ENCODE peak calls at places on chromosomes 12 and 14, in five cellular contexts. C, M, D, T and O are unnamed samples.

GRCh38 chr12:113392988-113393579 is 10.6 kb downstream of the SDS start:
- DNase-seq in C (no peak), M (peak; percentile 44), D (peak; percentile 41), T (peak; percentile 92), O (no peak)

GRCh38 chr14:51004801-51005526 is 60.7 kb upstream of the PYGL start:
- DNase-seq in C (no peak), M (peak; percentile 68), D (no peak), T (no peak), O (no peak)

GRCh38 chr12:104699489-104700194 is 242.9 kb downstream of the CHST11 start:
- DNase-seq in C (no peak), M (peak; percentile 15), D (no peak), T (no peak), O (no peak)

GRCh38 chr12:94615284-94616216 is 34.8 kb downstream of the TMCC3 start:
- DNase-seq in C (no peak), M (peak; percentile 55), D (no peak), T (no peak), O (peak; percentile 33)

GRCh38 chr12:38124247-38125012 is 192.1 kb upstream of the ALG10B start:
- DNase-seq in C (no peak), M (no peak), D (no peak), T (no peak), O (no peak)

GRCh38 chr12:75526655-75527511 is 15.5 kb upstream of the KRR1 start:
- DNase-seq in C (no peak), M (peak; percentile 76), D (no peak), T (peak; percentile 61), O (no peak)

GRCh38 chr12:3530548-3530947 is 39.5 kb downstream of the PRMT8 start:
- DNase-seq in C (no peak), M (no peak), D (no peak), T (no peak), O (no peak)

GRCh38 chr12:12686472-12686871 is 9.5 kb downstream of the GPR19 start:
- DNase-seq in C (no peak), M (no peak), D (no peak), T (no peak), O (no peak)

GRCh38 chr14:67815573-67816235 is 686 bp downstream of the ZFYVE26 start:
- DNase-seq in C (no peak), M (peak; percentile 47), D (no peak), T (peak; percentile 27), O (no peak)

GRCh38 chr12:89932950-89933349 is 224.3 kb upstream of the ATP2B1 start:
- DNase-seq in C (no peak), M (no peak), D (no peak), T (no peak), O (no peak)

GRCh38 chr12:124403273-124403672 is 108.4 kb downstream of the RFLNA start:
- DNase-seq in C (no peak), M (no peak), D (no peak), T (no peak), O (peak; percentile 28)

GRCh38 chr12:124401563-124402180 is 106.8 kb downstream of the RFLNA start:
- DNase-seq in C (no peak), M (no peak), D (no peak), T (no peak), O (no peak)

GRCh38 chr12:124404162-124404561 is 109.3 kb downstream of the RFLNA start:
- DNase-seq in C (no peak), M (no peak), D (no peak), T (no peak), O (peak; percentile 46)

GRCh38 chr12:124400124-124400523 is 105.2 kb downstream of the RFLNA start:
- DNase-seq in C (no peak), M (no peak), D (no peak), T (no peak), O (no peak)

GRCh38 chr12:124402281-124403066 is 107.6 kb downstream of the RFLNA start:
- DNase-seq in C (no peak), M (no peak), D (no peak), T (no peak), O (no peak)
- H3K27ac ChIP-seq in C (no peak overlapping the region), M (peak overlapping the region; percentile 45), D (no peak overlapping the region), T (peak overlapping the region; percentile 32), O (peak overlapping the region; percentile 9)

GRCh38 chr14:104898870-104899510 is 25.7 kb upstream of the PLD4 start:
- DNase-seq in C (no peak), M (peak; percentile 22), D (no peak), T (no peak), O (no peak)

GRCh38 chr14:104895786-104896642 is 28.7 kb upstream of the PLD4 start:
- DNase-seq in C (no peak), M (no peak), D (no peak), T (no peak), O (no peak)

GRCh38 chr14:104897286-104898194 is 27.1 kb upstream of the PLD4 start:
- DNase-seq in C (no peak), M (no peak), D (no peak), T (no peak), O (no peak)

GRCh38 chr14:104899781-104900180 is 24.9 kb upstream of the PLD4 start:
- DNase-seq in C (no peak), M (no peak), D (no peak), T (no peak), O (no peak)

DNA sequence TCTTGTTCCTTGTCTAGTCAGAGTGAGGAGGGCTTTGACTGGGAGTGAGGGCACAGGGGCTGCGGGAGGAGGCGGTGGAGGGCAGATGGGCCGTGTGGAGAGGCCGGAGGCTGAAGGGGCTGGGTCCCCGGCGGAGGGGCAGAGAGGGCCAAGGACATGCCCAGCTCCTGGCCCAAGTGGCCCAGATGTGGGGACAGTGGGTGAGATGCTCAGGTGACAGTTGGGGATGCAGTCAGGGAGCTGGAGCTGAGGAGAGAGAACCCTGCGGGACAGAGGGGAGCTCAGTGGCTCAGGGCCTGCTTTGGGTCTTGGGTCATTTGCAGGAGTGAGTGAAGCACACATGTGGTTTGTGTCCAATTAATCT is 26.5 kb upstream of the PLD4 start:
- DNase-seq in C (no peak), M (no peak), D (no peak), T (no peak), O (no peak)
- H3K27ac ChIP-seq in C (no peak overlapping the region), M (no peak overlapping the region), D (no peak overlapping the region), T (no peak overlapping the region), O (no peak overlapping the region)

DNA sequence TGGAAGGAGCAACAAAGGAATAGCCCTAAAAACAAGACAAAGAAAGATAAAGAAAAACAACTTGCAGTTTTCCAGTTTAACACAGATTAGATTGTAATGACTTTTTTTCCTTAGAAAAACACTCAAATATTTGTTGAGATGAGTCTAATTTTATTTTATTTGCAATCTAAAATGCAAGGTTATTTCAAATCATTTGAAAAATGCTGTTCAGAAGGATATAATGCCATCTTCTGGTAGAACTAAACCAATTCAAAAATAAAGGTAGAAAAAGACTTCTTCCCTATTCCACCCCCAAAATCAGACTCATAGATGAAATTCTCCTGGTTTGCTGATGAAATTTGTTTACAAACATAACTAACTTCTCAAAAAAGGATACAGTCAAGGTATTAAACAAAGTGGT is 84.5 kb upstream of the TTC7B start:
- DNase-seq in C (no peak), M (peak; percentile 12), D (no peak), T (no peak), O (no peak)
- H3K27ac ChIP-seq in C (no peak overlapping the region), M (no peak overlapping the region), D (no peak overlapping the region), T (no peak overlapping the region), O (no peak overlapping the region)

GRCh38 chr12:52496054-52496453 is 3.0 kb upstream of the KRT6A start:
- DNase-seq in C (no peak), M (peak; percentile 45), D (no peak), T (no peak), O (no peak)

GRCh38 chr12:52495385-52495784 is 2.3 kb upstream of the KRT6A start:
- DNase-seq in C (no peak), M (peak; percentile 52), D (no peak), T (peak; percentile 54), O (no peak)

GRCh38 chr12:52493172-52493571 is at the start of gene KRT6A:
- DNase-seq in C (no peak), M (no peak), D (no peak), T (no peak), O (no peak)

GRCh38 chr12:52494100-52494499 is 1.0 kb upstream of the KRT6A start:
- DNase-seq in C (no peak), M (no peak), D (no peak), T (no peak), O (no peak)

GRCh38 chr12:52494518-52494917 is 1.5 kb upstream of the KRT6A start:
- DNase-seq in C (no peak), M (peak; percentile 94), D (no peak), T (peak; percentile 16), O (no peak)
- H3K27ac ChIP-seq in C (no peak overlapping the region), M (no peak overlapping the region), D (no peak overlapping the region), T (no peak overlapping the region), O (no peak overlapping the region)

DNA sequence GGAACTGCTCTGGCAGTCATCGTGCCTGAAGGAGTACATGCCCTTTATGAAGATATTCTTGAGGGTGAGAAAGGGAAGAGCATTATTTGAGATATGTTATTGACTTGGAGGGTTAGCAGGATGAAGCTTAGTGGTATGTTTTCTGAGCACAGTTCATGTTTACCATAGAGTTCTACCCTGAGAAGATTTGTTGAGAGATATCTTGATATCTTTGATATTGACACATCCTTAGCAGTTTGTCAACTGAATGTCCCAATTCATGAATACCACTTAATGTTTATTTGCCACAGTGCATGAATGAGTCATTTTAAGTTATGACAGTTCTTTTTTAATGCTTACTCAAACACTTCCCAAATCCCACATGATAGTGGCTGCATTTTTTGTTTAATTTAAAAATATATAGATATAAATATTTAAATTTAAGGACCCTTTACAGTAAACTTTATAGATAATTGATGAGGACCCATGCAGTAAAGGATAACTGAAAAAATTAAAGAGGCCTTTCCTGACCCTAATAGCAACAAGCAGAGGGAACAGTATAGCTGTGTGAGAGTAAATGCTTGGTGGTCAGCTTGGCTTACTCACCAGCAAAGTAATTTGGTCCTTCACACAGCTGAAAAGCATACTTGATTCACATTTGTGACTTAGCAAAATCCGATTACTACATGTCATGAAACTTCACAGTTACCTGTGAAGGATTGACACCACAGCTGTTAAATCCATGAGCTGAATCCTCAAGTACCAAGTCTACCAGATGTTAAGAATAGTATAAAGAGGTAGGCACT is 25.8 kb downstream of the SLC39A9 start:
- DNase-seq in C (no peak), M (no peak), D (no peak), T (no peak), O (no peak)
- H3K27ac ChIP-seq in C (no peak overlapping the region), M (no peak overlapping the region), D (no peak overlapping the region), T (no peak overlapping the region), O (no peak overlapping the region)

GRCh38 chr14:21219120-21219519 is 50.1 kb downstream of the HNRNPC start:
- DNase-seq in C (no peak), M (no peak), D (no peak), T (no peak), O (no peak)
- H3K27ac ChIP-seq in C (peak overlapping the region; percentile 22), M (peak overlapping the region; percentile 50), D (no peak overlapping the region), T (peak overlapping the region; percentile 76), O (no peak overlapping the region)